ENCODE peak calls at places on chromosomes 11 and 22, in seven cellular contexts. W is H9, P is cardiac muscle cell, U is ovary, N is left ventricle myocardium inferior, H is IMR-90, C is brain microvascular endothelial cell. V is an unnamed sample.

GRCh38 chr11:65781152-65781961 is 581 bp upstream of the AP5B1 start:
- DNase-seq in U (peak; percentile 60), H (no peak), C (no peak), W (peak; percentile 70), N (no peak), P (peak; percentile 54), V (no peak)

GRCh38 chr11:70191495-70192140 is 11.5 kb upstream of the FADD start:
- DNase-seq in U (peak; percentile 75), N (peak; percentile 83), H (peak; percentile 49), P (peak; percentile 91), W (peak; percentile 91), C (peak; percentile 62), V (peak; percentile 21)

GRCh38 chr11:1737080-1737757 is 13.2 kb downstream of the IFITM10 start:
- DNase-seq in N (no peak), C (no peak), W (no peak), P (no peak), H (no peak), U (no peak), V (no peak)

GRCh38 chr11:112113539-112114457 is 27.1 kb downstream of the SDHD start:
- DNase-seq in P (peak; percentile 76), U (no peak), N (no peak), C (peak; percentile 31), H (peak; percentile 69), W (no peak), V (peak; percentile 55)

GRCh38 chr22:49709464-49709863 is 118.2 kb downstream of the BRD1 start:
- DNase-seq in C (no peak), N (no peak), W (no peak), U (no peak), P (no peak), H (no peak), V (no peak)

GRCh38 chr11:41379084-41379483 is 80.4 kb downstream of the LRRC4C start:
- DNase-seq in W (no peak), H (no peak), N (no peak), U (no peak), C (no peak), P (no peak), V (no peak)

GRCh38 chr11:78733031-78733430 is 158.4 kb upstream of the NARS2 start:
- DNase-seq in H (peak; percentile 7), W (no peak), P (no peak), N (no peak), C (no peak), U (no peak), V (no peak)

GRCh38 chr11:79397252-79397651 is 43.6 kb downstream of the TENM4 start:
- DNase-seq in N (no peak), U (no peak), W (no peak), C (no peak), P (no peak), H (peak; percentile 61), V (no peak)

GRCh38 chr11:9104581-9104980 is 13.2 kb upstream of the SCUBE2 start:
- DNase-seq in C (no peak), P (no peak), W (no peak), H (no peak), N (no peak), U (no peak), V (no peak)

GRCh38 chr22:41826430-41827383 is 6.2 kb upstream of the SREBF2 start:
- DNase-seq in P (peak; percentile 59), U (no peak), C (no peak), N (no peak), W (no peak), H (no peak), V (no peak)

GRCh38 chr11:64305691-64306562 is 603 bp downstream of the ESRRA start:
- DNase-seq in P (peak; percentile 64), W (peak; percentile 89), H (peak; percentile 27), C (no peak), U (peak; percentile 79), N (peak; percentile 70), V (no peak)

GRCh38 chr11:45765836-45766235 is 39.1 kb upstream of the SLC35C1 start:
- DNase-seq in C (no peak), H (no peak), W (no peak), P (no peak), U (no peak), N (no peak), V (no peak)

GRCh38 chr22:48098243-48098935 is 1335.9 kb downstream of the TBC1D22A start:
- DNase-seq in U (no peak), H (no peak), C (no peak), W (no peak), P (no peak), N (no peak), V (no peak)

GRCh38 chr11:32137263-32137662 is 46.4 kb downstream of the RCN1 start:
- DNase-seq in C (peak; percentile 91), N (no peak), P (no peak), H (peak; percentile 99), W (no peak), U (no peak), V (peak; percentile 82)

GRCh38 chr11:69588270-69588669 is 52.7 kb upstream of the CCND1 start:
- DNase-seq in N (no peak), U (no peak), C (peak; percentile 87), W (no peak), P (no peak), H (peak; percentile 87), V (peak; percentile 41)

GRCh38 chr11:114314096-114314495 is 17.9 kb downstream of the NNMT start:
- DNase-seq in U (no peak), P (no peak), W (no peak), C (no peak), N (no peak), H (no peak), V (no peak)

GRCh38 chr11:114310095-114310494 is 13.9 kb downstream of the NNMT start:
- DNase-seq in W (no peak), P (no peak), U (no peak), N (no peak), H (no peak), C (no peak), V (no peak)

GRCh38 chr11:114308689-114309089 is 12.5 kb downstream of the NNMT start:
- DNase-seq in U (no peak), P (no peak), W (no peak), N (no peak), H (no peak), C (no peak), V (no peak)

GRCh38 chr11:114309517-114309916 is 13.3 kb downstream of the NNMT start:
- DNase-seq in N (no peak), H (no peak), C (no peak), P (no peak), U (no peak), W (no peak), V (no peak)

GRCh38 chr11:114311946-114312345 is 15.7 kb downstream of the NNMT start:
- DNase-seq in P (no peak), N (no peak), W (no peak), C (no peak), U (no peak), H (no peak), V (no peak)
- H3K27me3 ChIP-seq in P (no peaks in the 10 kb centered on the region), N (no peaks in the 10 kb centered on the region), W (no peaks in the 10 kb centered on the region), C (no peaks in the 10 kb centered on the region), U (no peaks in the 10 kb centered on the region), H (no peaks in the 10 kb centered on the region), V (no peaks in the 10 kb centered on the region)

DNA sequence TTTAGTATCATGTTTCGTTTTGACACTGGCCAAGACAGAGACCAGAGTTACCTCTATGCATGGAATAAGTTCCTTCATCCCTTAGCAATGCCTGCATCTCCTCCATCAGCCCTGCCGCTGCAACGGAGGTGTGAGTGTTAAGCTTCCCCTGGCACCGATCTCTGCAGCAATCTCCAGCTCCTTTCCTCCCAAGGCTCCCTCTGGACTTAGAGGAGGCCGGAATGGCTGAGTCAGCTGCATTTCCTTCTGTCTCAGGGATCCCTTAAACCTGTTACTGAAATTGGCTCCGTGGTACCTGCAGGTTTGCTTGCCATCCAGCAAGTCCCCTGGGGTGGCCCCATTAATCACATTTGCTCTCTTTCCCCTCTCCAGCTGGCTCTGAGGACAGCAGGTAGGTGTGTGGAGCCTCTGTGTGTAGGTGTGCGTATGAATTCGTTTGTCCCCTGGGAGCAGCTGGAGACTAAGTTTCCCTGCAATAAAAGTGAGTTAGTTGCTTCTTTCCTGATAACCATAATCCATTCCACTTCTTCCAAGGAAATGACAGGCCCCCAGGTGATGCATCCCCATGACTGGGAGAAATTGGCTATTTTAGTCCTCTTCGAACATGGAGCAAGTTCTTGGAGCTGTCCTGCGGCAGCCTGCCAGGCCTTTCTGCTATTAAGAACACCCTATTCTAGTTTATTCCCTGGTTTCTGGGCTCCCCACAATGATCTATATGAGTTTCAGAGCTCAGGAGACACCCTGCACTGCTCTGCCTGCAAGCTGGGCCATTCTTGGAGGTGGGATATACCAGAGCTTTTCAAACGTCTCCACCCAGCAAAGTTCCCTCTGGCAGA is 457.2 kb upstream of the CADM1 start:
- DNase-seq in U (peak; percentile 56), H (no peak), N (no peak), P (no peak), C (no peak), W (no peak), V (no peak)
- H3K27me3 ChIP-seq in U (no peaks in the 10 kb centered on the region), H (no peaks in the 10 kb centered on the region), N (peaks cover 28% of the 10 kb centered on the region), P (no peaks in the 10 kb centered on the region), C (no peaks in the 10 kb centered on the region), W (no peaks in the 10 kb centered on the region), V (no peaks in the 10 kb centered on the region)

DNA sequence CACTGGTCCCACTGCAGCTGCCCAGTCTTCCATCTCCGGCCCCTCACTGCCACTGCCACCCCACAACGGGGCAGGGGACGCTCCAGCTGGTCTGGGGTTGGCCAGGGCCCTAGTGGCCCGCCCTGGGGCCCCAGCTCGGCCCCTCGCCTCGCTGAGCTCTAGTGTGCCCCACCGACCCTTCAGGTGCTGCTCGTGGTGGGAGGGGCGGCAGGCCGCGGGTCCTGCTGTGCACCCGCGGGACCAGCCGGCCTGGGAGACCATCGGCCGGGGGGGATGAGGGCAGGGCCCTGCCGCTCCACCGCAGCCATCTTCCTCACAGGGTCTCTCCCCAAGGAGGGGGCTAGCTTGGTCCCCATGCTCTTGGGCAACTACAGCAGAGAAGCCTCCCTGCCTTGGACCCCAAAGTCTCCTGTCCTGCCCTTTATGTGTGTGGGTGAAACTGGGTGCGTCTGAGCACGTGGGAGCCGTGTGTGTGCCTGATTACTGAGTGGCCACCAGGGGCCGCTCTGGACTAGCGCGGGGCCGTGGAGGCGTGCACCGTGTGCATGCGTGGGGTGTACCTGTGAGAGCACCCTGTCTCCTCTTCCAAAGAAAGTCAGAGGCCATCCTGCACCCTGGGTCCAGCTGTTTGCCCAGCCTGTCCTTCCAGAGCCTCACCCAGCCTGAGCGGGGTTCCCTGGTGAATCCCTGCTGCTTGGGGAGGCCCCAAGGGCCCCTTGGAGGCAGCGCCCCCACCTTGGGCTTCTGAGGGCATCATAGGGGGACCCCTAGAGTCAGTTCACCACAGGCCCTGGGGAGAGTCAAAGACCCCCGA is 6.0 kb upstream of the ACR start:
- DNase-seq in N (peak; percentile 37), H (peak; percentile 31), P (peak; percentile 56), U (peak; percentile 57), W (no peak), C (peak; percentile 9), V (peak; percentile 30)
- H3K27me3 ChIP-seq in N (peaks cover 71% of the 10 kb centered on the region), H (peaks cover 7% of the 10 kb centered on the region), P (peaks cover 52% of the 10 kb centered on the region), U (no peaks in the 10 kb centered on the region), W (peaks cover 3% of the 10 kb centered on the region), C (peaks cover 21% of the 10 kb centered on the region), V (peaks cover 11% of the 10 kb centered on the region)

GRCh38 chr11:16394947-16395346 is 38.6 kb upstream of the SOX6 start:
- DNase-seq in P (no peak), U (no peak), W (no peak), H (no peak), N (no peak), C (no peak), V (no peak)
- H3K27me3 ChIP-seq in P (peaks cover 40% of the 10 kb centered on the region), U (no peaks in the 10 kb centered on the region), W (peaks cover 3% of the 10 kb centered on the region), H (no peaks in the 10 kb centered on the region), N (no peaks in the 10 kb centered on the region), C (no peaks in the 10 kb centered on the region), V (no peaks in the 10 kb centered on the region)

DNA sequence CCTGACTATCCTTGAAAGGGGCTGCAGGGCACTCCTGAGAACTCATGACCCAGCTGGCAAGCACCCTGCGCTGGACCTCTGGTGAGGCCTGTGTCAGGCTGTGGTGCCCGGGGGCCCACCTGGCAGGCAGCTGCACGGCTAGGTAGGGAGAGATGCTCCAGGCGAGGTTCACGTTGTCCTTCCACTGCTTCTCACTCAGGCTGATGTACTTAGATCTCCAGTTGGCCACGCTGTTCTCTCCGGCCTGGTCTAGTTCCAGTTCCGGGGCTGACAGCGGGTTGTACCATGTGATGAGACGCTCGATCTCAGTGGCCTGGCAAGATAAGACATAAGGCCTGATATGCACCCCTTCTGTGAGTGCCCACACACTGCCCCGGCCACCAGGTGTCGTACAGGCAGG is 44.7 kb upstream of the SERPIND1 start:
- DNase-seq in W (no peak), U (no peak), N (no peak), C (no peak), P (no peak), H (no peak), V (no peak)
- H3K27me3 ChIP-seq in W (no peaks in the 10 kb centered on the region), U (no peaks in the 10 kb centered on the region), N (no peaks in the 10 kb centered on the region), C (no peaks in the 10 kb centered on the region), P (no peaks in the 10 kb centered on the region), H (no peaks in the 10 kb centered on the region), V (no peaks in the 10 kb centered on the region)